ENCODE peak calls at places on chromosomes 3 and 15, in four cellular contexts. E is K562, O is HepG2, M is GM12878. D is an unnamed sample.

GRCh38 chr15:77239892-77240608 is 169.1 kb upstream of the TSPAN3 start:
- DNase-seq in M (no peak), O (no peak), E (no peak), D (no peak)

GRCh38 chr3:72011495-72011894 is 226.5 kb upstream of the PROK2 start:
- DNase-seq in E (no peak), M (no peak), O (no peak), D (no peak)

GRCh38 chr3:42013652-42014442 is 51.9 kb upstream of the ULK4 start:
- DNase-seq in O (no peak), E (peak), M (no peak), D (peak)

GRCh38 chr15:99439524-99439835 is 126.3 kb upstream of the MEF2A start:
- DNase-seq in E (no peak), O (no peak), M (no peak), D (no peak)

GRCh38 chr3:42263354-42264346 is 2.3 kb downstream of the CCK start:
- DNase-seq in E (no peak), M (no peak), O (no peak), D (peak)

GRCh38 chr15:100784493-100785180 is 95.0 kb upstream of the ALDH1A3 start:
- DNase-seq in E (no peak), O (no peak), M (no peak), D (peak)

GRCh38 chr3:46934508-46935167 is 41.9 kb downstream of the CCDC12 start:
- DNase-seq in M (no peak), E (no peak), O (no peak), D (no peak)

GRCh38 chr3:187935623-187936156 is 190.4 kb upstream of the BCL6 start:
- DNase-seq in O (no peak), M (peak), E (no peak), D (no peak)

GRCh38 chr3:158773845-158774542 is 27.9 kb upstream of the MFSD1 start:
- DNase-seq in M (no peak), E (no peak), O (no peak), D (no peak)

GRCh38 chr3:128354788-128355548 is 111.7 kb downstream of the DNAJB8 start:
- DNase-seq in M (no peak), O (no peak), E (no peak), D (no peak)

GRCh38 chr3:182981038-182981380 is 671 bp upstream of the DCUN1D1 start:
- DNase-seq in E (no peak), O (no peak), M (no peak), D (no peak)
- TF ChIP-seq ATF3 in E (no peak), O (no peak), M (no peak), D (no peak)

GRCh38 chr3:136251511-136251910 is 1.4 kb downstream of the PCCB start:
- DNase-seq in E (peak), O (no peak), M (no peak), D (no peak)
- TF ChIP-seq CBFB in E (no peak), O (no peak), M (no peak), D (no peak)

GRCh38 chr3:173553635-173554280 is 156.2 kb downstream of the NLGN1 start:
- DNase-seq in M (no peak), O (peak), E (no peak), D (no peak)
- TF ChIP-seq ATF3 in M (no peak), O (no peak), E (no peak), D (no peak)

GRCh38 chr3:132781922-132782321 is 59.7 kb upstream of the NPHP3 start:
- DNase-seq in E (no peak), M (no peak), O (no peak), D (no peak)

GRCh38 chr3:132783152-132783551 is 60.9 kb upstream of the NPHP3 start:
- DNase-seq in M (no peak), E (no peak), O (no peak), D (no peak)

GRCh38 chr3:132786890-132787289 is 64.7 kb upstream of the NPHP3 start:
- DNase-seq in O (no peak), M (no peak), E (no peak), D (no peak)

GRCh38 chr3:132785292-132785691 is 63.1 kb upstream of the NPHP3 start:
- DNase-seq in M (no peak), E (no peak), O (no peak), D (no peak)

GRCh38 chr3:132784502-132785025 is 62.4 kb upstream of the NPHP3 start:
- DNase-seq in M (no peak), E (no peak), O (no peak), D (no peak)
- TF ChIP-seq CBFB in M (no peak), E (no peak), O (no peak), D (no peak)

GRCh38 chr15:63063877-63064409 is 21.4 kb downstream of the TPM1 start:
- DNase-seq in O (no peak), M (no peak), E (no peak), D (no peak)

GRCh38 chr15:63067976-63068743 is 25.6 kb downstream of the TPM1 start:
- DNase-seq in E (no peak), O (no peak), M (no peak), D (no peak)

GRCh38 chr15:63066302-63066701 is 23.8 kb downstream of the TPM1 start:
- DNase-seq in O (no peak), M (no peak), E (no peak), D (no peak)

GRCh38 chr15:63063164-63063756 is 20.7 kb downstream of the TPM1 start:
- DNase-seq in O (no peak), E (peak), M (no peak), D (no peak)

GRCh38 chr15:63065262-63066234 is 23.0 kb downstream of the TPM1 start:
- DNase-seq in M (no peak), O (no peak), E (no peak), D (no peak)
- TF ChIP-seq ATF3 in M (no peak), O (no peak), E (no peak), D (no peak)

DNA sequence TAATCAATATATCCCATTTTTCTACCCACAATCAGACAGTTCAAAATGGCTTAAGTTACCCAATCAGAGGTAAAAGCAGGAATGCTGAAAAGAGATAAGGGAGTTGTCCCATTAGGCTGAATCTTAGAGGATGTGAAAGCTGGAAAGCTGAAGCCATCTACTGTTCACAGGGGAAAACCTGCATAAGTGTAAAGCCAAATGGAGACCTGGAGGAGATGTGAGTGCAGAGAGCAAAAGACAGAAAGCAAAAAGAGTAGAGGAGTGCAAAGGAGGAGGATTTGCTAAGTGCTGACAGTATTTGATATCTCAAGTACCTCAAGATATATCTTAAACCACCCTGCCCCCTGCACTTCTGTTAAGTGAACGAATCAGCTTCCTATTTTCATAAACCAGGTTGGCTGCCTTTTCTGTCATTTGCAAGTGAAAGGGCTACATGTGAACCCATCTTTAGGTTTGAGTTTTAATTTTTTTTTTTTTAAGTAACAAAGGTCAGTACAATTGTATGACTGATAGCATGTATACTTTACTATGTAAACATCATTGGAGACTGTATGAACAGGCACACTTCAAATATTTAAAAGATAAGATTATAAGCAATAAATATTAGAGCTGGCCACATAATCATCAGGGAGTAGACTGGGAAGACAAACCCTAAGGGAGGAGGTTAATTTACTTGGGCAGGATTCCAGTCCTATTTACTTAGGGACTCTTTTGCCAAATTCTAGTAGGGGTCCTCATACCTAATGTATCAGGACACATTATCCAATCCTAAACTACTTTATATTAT is 22.8 kb upstream of the P2RY1 start:
- DNase-seq in M (no peak), O (no peak), E (no peak), D (no peak)
- TF ChIP-seq CBFB in M (no peak), O (no peak), E (no peak), D (no peak)

DNA sequence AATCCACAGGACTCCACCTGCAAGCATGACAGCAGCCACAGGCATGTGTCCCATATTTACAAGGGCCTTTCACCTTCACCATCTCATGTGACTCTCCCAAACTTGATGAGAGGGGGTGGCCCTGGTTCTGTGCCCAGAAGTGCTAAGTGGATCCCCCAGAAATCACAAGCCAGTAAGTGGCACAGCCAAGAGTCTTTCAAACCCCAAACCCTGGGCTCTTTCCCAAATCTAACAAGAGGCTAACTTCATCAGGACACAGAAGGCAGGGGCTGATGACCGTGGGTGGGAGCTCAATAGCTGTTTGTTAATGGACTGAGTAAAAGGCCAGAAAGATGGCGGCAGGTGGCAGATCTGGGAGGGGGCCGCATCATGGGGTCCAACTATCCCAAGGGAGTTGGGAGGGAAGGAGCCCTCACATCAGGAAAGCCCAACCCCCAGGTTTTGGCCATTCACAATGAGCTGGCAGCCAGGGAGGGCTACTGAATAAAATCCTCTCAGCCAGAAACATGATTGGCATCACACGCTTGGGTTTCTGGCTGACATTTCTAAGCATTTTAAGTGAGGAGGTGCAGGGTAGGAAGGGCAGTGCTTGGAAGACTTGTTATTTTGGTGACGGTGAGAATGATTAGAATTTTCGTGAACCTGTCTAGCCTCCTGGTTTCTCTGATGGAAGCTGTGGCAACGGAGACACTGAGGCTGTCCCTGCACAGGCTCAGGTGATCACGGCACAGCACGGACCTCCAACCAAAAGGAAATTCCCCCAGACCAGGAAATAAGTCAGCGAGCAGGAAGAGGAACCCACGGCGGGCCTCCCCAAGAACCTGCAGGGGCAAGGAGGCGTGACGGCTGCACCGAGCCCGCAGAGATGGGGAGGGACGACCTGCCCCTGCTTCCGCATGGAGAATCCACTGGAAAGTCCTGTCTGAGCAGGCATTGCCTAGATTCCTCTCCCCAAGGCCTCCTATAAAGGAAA is 109.3 kb downstream of the OXNAD1 start:
- DNase-seq in E (no peak), O (no peak), M (no peak), D (no peak)
- TF ChIP-seq ATF3 in E (no peak), O (no peak), M (no peak), D (no peak)

D was measured in WTC11.